ENCODE peak calls at places on chromosome 10, in eight cellular contexts. H is body of pancreas; B is hepatocyte; E is SW480; Y is activated naive CD4-positive, alpha-beta T cell treated with anti-CD3 and anti-CD28 coated beads, Interleukin-2, amount 10 ng/mL, durations not matched to agents 7 days and 5 days; T is globus pallidus; R is H4; Q is aorta. C is an unnamed sample.

GRCh38 chr10:124324856-124325657 is 93.7 kb downstream of the OAT start:
- DNase-seq in H (no peak), B (no peak), E (no peak), Y (no peak), T (no peak), R (no peak), Q (no peak), C (no peak)

GRCh38 chr10:72242675-72243074 is 26.6 kb upstream of the ASCC1 start:
- DNase-seq in H (peak; percentile 30), B (peak; percentile 49), E (no peak), Y (no peak), T (peak; percentile 51), R (peak; percentile 49), Q (peak; percentile 84), C (no peak)

GRCh38 chr10:91536101-91536500 is 96.8 kb downstream of the PPP1R3C start:
- DNase-seq in H (no peak), B (no peak), E (no peak), Y (no peak), T (no peak), R (no peak), Q (peak; percentile 53), C (no peak)

GRCh38 chr10:98041352-98042043 is 11.1 kb upstream of the CRTAC1 start:
- DNase-seq in H (peak; percentile 75), B (peak; percentile 67), E (peak; percentile 58), Y (peak; percentile 59), T (peak; percentile 78), R (peak; percentile 53), Q (peak; percentile 64), C (peak; percentile 63)

GRCh38 chr10:28375399-28376354 is 72.8 kb upstream of the MPP7 start:
- DNase-seq in H (peak; percentile 50), B (peak; percentile 51), E (no peak), Y (no peak), T (no peak), R (peak; percentile 59), Q (no peak), C (no peak)

GRCh38 chr10:29248156-29248555 is 40.7 kb upstream of the LYZL1 start:
- DNase-seq in H (no peak), B (no peak), E (no peak), Y (no peak), T (no peak), R (no peak), Q (no peak), C (no peak)

GRCh38 chr10:124632064-124632531 is 112.1 kb downstream of the FAM53B start:
- DNase-seq in H (peak; percentile 51), B (no peak), E (no peak), Y (peak; percentile 59), T (no peak), R (no peak), Q (no peak), C (no peak)

GRCh38 chr10:101011517-101012423 is 12.2 kb downstream of the LZTS2 start:
- DNase-seq in H (no peak), B (peak; percentile 57), E (peak; percentile 57), Y (no peak), T (peak; percentile 47), R (no peak), Q (no peak), C (no peak)

GRCh38 chr10:266974-267425 is 131.7 kb downstream of the ZMYND11 start:
- DNase-seq in H (peak; percentile 23), B (no peak), E (peak; percentile 0), Y (no peak), T (no peak), R (no peak), Q (no peak), C (no peak)

GRCh38 chr10:80515941-80516340 is 21.8 kb upstream of the SH2D4B start:
- DNase-seq in H (no peak), B (no peak), E (no peak), Y (no peak), T (no peak), R (no peak), Q (peak; percentile 36), C (no peak)

GRCh38 chr10:60235001-60235400 is 154.7 kb downstream of the ANK3 start:
- DNase-seq in H (no peak), B (no peak), E (no peak), Y (no peak), T (peak; percentile 70), R (no peak), Q (no peak), C (no peak)

GRCh38 chr10:125399289-125399688 is 238.9 kb upstream of the CTBP2 start:
- DNase-seq in H (no peak), B (no peak), E (no peak), Y (no peak), T (no peak), R (no peak), Q (no peak), C (no peak)

GRCh38 chr10:127878474-127879055 is 14.2 kb downstream of the CLRN3 start:
- DNase-seq in H (no peak), B (no peak), E (no peak), Y (no peak), T (peak; percentile 45), R (no peak), Q (no peak), C (no peak)

GRCh38 chr10:2856598-2856997 is 210.8 kb upstream of the PFKP start:
- DNase-seq in H (no peak), B (no peak), E (no peak), Y (no peak), T (no peak), R (no peak), Q (no peak), C (no peak)

GRCh38 chr10:1591045-1591444 is 146.3 kb downstream of the ADARB2 start:
- DNase-seq in H (no peak), B (no peak), E (no peak), Y (no peak), T (no peak), R (no peak), Q (no peak), C (no peak)

GRCh38 chr10:36621346-36621745 is 504.1 kb upstream of the ANKRD30A start:
- DNase-seq in H (no peak), B (no peak), E (no peak), Y (no peak), T (no peak), R (no peak), Q (no peak), C (no peak)

GRCh38 chr10:50846753-50847152 is 38.7 kb downstream of the A1CF start:
- DNase-seq in H (no peak), B (no peak), E (no peak), Y (no peak), T (no peak), R (no peak), Q (no peak), C (no peak)

GRCh38 chr10:25492040-25492439 is 317.2 kb downstream of the GPR158 start:
- DNase-seq in H (no peak), B (no peak), E (no peak), Y (no peak), T (no peak), R (no peak), Q (no peak), C (no peak)

GRCh38 chr10:76357726-76358125 is 926.3 kb downstream of the LRMDA start:
- DNase-seq in H (no peak), B (no peak), E (no peak), Y (no peak), T (no peak), R (no peak), Q (no peak), C (no peak)

GRCh38 chr10:128029731-128030369 is 96.4 kb downstream of the MKI67 start:
- DNase-seq in H (no peak), B (no peak), E (no peak), Y (peak; percentile 1), T (no peak), R (no peak), Q (peak; percentile 17), C (no peak)

GRCh38 chr10:25349520-25349919 is 174.7 kb downstream of the GPR158 start:
- DNase-seq in H (no peak), B (no peak), E (no peak), Y (no peak), T (no peak), R (no peak), Q (no peak), C (no peak)